ENCODE peak calls at places on chromosome 20, in seven cellular contexts. B, O, C, L, R, V and G are unnamed samples.

GRCh38 chr20:50346372-50347347 is 156.0 kb downstream of the CEBPB start:
- DNase-seq in B (no peak), O (peak), C (no peak), L (peak), R (no peak), V (no peak), G (peak)

GRCh38 chr20:23103284-23104018 is 17.3 kb upstream of the CD93 start:
- DNase-seq in B (no peak), O (no peak), C (no peak), L (no peak), R (no peak), V (no peak), G (no peak)

GRCh38 chr20:44460795-44461141 is 14.9 kb upstream of the TTPAL start:
- DNase-seq in B (peak), O (no peak), C (no peak), L (no peak), R (no peak), V (no peak), G (no peak)

GRCh38 chr20:50339196-50339901 is 148.7 kb downstream of the CEBPB start:
- DNase-seq in B (no peak), O (no peak), C (no peak), L (peak), R (no peak), V (no peak), G (no peak)

GRCh38 chr20:6956574-6956973 is 189.1 kb downstream of the BMP2 start:
- DNase-seq in B (no peak), O (no peak), C (no peak), L (no peak), R (no peak), V (no peak), G (no peak)

GRCh38 chr20:51014797-51015722 is 7.8 kb downstream of the KCNG1 start:
- DNase-seq in B (peak), O (peak), C (no peak), L (no peak), R (no peak), V (no peak), G (peak)

GRCh38 chr20:55415567-55416142 is 589.7 kb downstream of the CBLN4 start:
- DNase-seq in B (peak), O (no peak), C (no peak), L (no peak), R (no peak), V (no peak), G (no peak)

GRCh38 chr20:31543966-31544598 is 29.8 kb downstream of the HM13 start:
- DNase-seq in B (no peak), O (no peak), C (no peak), L (no peak), R (no peak), V (no peak), G (no peak)